ENCODE peak calls at places on chromosome 22, in four cellular contexts. S is cardiac septum, U is dermis blood vessel endothelial cell, R is SK-N-SH. P is an unnamed sample.

GRCh38 chr22:49948958-49949913 is 11.3 kb upstream of the PIM3 start:
- DNase-seq in S (no peak), U (no peak), R (no peak), P (peak; percentile 24)

GRCh38 chr22:41664951-41665350 is 23.7 kb downstream of the SNU13 start:
- DNase-seq in S (no peak), U (no peak), R (no peak), P (no peak)

GRCh38 chr22:22167791-22168189 is 76.8 kb upstream of the VPREB1 start:
- DNase-seq in R (no peak), S (no peak), U (no peak), P (no peak)

GRCh38 chr22:42459273-42460040 is 27.3 kb upstream of the NFAM1 start:
- DNase-seq in U (no peak), R (peak; percentile 29), S (no peak), P (no peak)

GRCh38 chr22:31136711-31137110 is 3.6 kb downstream of the PLA2G3 start:
- DNase-seq in R (peak; percentile 15), U (no peak), S (no peak), P (no peak)

GRCh38 chr22:36027960-36028645 is 521 bp downstream of the RBFOX2 start:
- DNase-seq in S (no peak), U (no peak), R (peak; percentile 86), P (no peak)

GRCh38 chr22:36758792-36759271 is 17.1 kb downstream of the IFT27 start:
- DNase-seq in S (peak; percentile 61), R (no peak), U (no peak), P (no peak)

GRCh38 chr22:39655736-39656285 is 85.3 kb downstream of the CACNA1I start:
- DNase-seq in U (no peak), S (no peak), R (peak; percentile 58), P (no peak)

GRCh38 chr22:47659467-47660302 is 897.2 kb downstream of the TBC1D22A start:
- DNase-seq in R (no peak), S (no peak), U (no peak), P (no peak)

GRCh38 chr22:27982106-27982505 is 63.0 kb upstream of the PITPNB start:
- DNase-seq in S (no peak), R (no peak), U (no peak), P (no peak)

GRCh38 chr22:48948575-48949170 is 879.0 kb downstream of the BRD1 start:
- DNase-seq in R (no peak), U (no peak), S (peak; percentile 43), P (no peak)

GRCh38 chr22:43722444-43722843 is 89.7 kb downstream of the EFCAB6 start:
- DNase-seq in S (no peak), R (no peak), U (no peak), P (no peak)

GRCh38 chr22:38312261-38312800 is 4.9 kb downstream of the CSNK1E start:
- DNase-seq in S (no peak), U (no peak), R (no peak), P (no peak)

GRCh38 chr22:41264408-41264941 is 21.5 kb downstream of the RANGAP1 start:
- DNase-seq in U (no peak), R (no peak), S (no peak), P (no peak)

GRCh38 chr22:49209452-49210195 is 618.0 kb downstream of the BRD1 start:
- DNase-seq in R (peak; percentile 54), U (no peak), S (peak; percentile 60), P (peak; percentile 87)

GRCh38 chr22:25097006-25097405 is 102.7 kb upstream of the CRYBB3 start:
- DNase-seq in R (no peak), U (no peak), S (no peak), P (no peak)

GRCh38 chr22:26526165-26526564 is 13.9 kb upstream of the TFIP11 start:
- DNase-seq in S (no peak), R (no peak), U (no peak), P (no peak)

GRCh38 chr22:30582788-30583575 is 8.5 kb upstream of the GAL3ST1 start:
- DNase-seq in U (peak; percentile 53), S (no peak), R (no peak), P (no peak)

GRCh38 chr22:29700949-29701927 is 18.6 kb upstream of the CABP7 start:
- DNase-seq in R (peak; percentile 64), S (no peak), U (peak; percentile 52), P (peak; percentile 71)

GRCh38 chr22:29580200-29580810 is 608 bp downstream of the NIPSNAP1 start:
- DNase-seq in U (no peak), R (peak; percentile 62), S (no peak), P (no peak)

GRCh38 chr22:32829451-32829851 is 27.9 kb downstream of the TIMP3 start:
- DNase-seq in S (no peak), U (no peak), R (no peak), P (no peak)

P was measured in DMS153.